ENCODE peak calls at places on chromosomes 3 and 15, in five cellular contexts. N is IMR-90, V is neuronal stem cell, I is H9, P is H1. L is an unnamed sample.
A peak's percentile ranks its signal among the peaks of the same experiment; 100 is the strongest.

GRCh38 chr3:124207077-124207476 is 215.2 kb upstream of the ROPN1 start:
- DNase-seq in N (no peak), V (no peak), I (no peak), P (no peak), L (no peak)

GRCh38 chr15:62791694-62792093 is 250.9 kb upstream of the TPM1 start:
- DNase-seq in N (no peak), V (no peak), I (no peak), P (no peak), L (no peak)

GRCh38 chr3:189331002-189331418 is 159.2 kb downstream of the TPRG1 start:
- DNase-seq in N (no peak), V (no peak), I (no peak), P (no peak), L (no peak)

GRCh38 chr15:48632651-48633050 is 12.9 kb downstream of the FBN1 start:
- DNase-seq in N (no peak), V (no peak), I (no peak), P (no peak), L (no peak)

GRCh38 chr3:23495507-23495906 is 292.4 kb downstream of the UBE2E2 start:
- DNase-seq in N (peak; percentile 47), V (no peak), I (no peak), P (no peak), L (no peak)

GRCh38 chr3:38566215-38566528 is 70.0 kb downstream of the EXOG start:
- DNase-seq in N (no peak), V (no peak), I (peak; percentile 16), P (no peak), L (no peak)

GRCh38 chr3:147361671-147362420 is 44.5 kb downstream of the ZIC4 start:
- DNase-seq in N (no peak), V (no peak), I (peak; percentile 82), P (no peak), L (no peak)

GRCh38 chr3:28915711-28916481 is 365.0 kb upstream of the RBMS3 start:
- DNase-seq in N (peak; percentile 91), V (peak; percentile 37), I (peak; percentile 43), P (peak; percentile 10), L (peak; percentile 80)

GRCh38 chr3:127170794-127171193 is 22.1 kb upstream of the PRR23E start:
- DNase-seq in N (peak; percentile 64), V (no peak), I (peak; percentile 25), P (no peak), L (peak; percentile 12)

GRCh38 chr3:86921981-86922680 is 68.8 kb downstream of the VGLL3 start:
- DNase-seq in N (peak; percentile 39), V (no peak), I (no peak), P (no peak), L (no peak)

GRCh38 chr15:101167791-101168462 is 83.9 kb downstream of the CHSY1 start:
- DNase-seq in N (peak; percentile 97), V (no peak), I (no peak), P (no peak), L (peak; percentile 79)

GRCh38 chr3:52204337-52205073 is 6.5 kb downstream of the ALAS1 start:
- DNase-seq in N (peak; percentile 18), V (no peak), I (no peak), P (no peak), L (no peak)

GRCh38 chr3:14879161-14879888 is 60.6 kb downstream of the FGD5 start:
- DNase-seq in N (no peak), V (no peak), I (peak; percentile 38), P (no peak), L (no peak)

GRCh38 chr15:51623386-51623938 is 891 bp upstream of the DMXL2 start:
- DNase-seq in N (no peak), V (no peak), I (no peak), P (no peak), L (no peak)

DNA sequence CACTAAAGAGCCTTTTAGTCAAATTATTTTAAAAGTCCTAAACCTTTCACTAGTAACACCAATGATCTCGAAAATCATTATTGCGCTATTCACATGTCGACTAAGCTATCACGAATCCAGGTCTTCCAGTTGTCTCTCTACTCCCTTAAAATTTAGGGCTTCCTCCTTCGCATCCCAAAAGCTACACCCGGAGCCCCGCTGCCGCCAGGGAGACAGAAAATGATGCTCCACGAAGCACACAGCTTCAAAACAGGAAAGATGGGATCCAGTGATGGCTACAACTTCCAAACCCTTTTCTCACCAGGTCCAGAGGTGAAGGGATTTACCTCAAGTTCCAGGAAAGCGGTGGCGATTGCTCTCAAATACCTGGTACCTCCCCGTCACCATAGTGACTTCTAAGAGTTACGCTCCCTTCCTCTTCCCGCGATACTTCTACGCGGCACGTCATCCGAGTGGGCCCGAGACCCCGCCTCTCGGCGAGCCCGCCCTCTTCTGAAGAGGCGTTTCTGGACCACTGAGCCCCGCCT is at the start of gene IFT80:
- DNase-seq in N (peak; percentile 95), V (peak; percentile 94), I (peak; percentile 94), P (peak; percentile 76), L (peak; percentile 97)
- H3K14ac ChIP-seq in N (peak within 1 kb of the TSS; percentile 92), V (peak within 1 kb of the TSS; percentile 92), I (peak within 1 kb of the TSS; percentile 84), P (no peak within 1 kb of the TSS), L (no peak within 1 kb of the TSS)

DNA sequence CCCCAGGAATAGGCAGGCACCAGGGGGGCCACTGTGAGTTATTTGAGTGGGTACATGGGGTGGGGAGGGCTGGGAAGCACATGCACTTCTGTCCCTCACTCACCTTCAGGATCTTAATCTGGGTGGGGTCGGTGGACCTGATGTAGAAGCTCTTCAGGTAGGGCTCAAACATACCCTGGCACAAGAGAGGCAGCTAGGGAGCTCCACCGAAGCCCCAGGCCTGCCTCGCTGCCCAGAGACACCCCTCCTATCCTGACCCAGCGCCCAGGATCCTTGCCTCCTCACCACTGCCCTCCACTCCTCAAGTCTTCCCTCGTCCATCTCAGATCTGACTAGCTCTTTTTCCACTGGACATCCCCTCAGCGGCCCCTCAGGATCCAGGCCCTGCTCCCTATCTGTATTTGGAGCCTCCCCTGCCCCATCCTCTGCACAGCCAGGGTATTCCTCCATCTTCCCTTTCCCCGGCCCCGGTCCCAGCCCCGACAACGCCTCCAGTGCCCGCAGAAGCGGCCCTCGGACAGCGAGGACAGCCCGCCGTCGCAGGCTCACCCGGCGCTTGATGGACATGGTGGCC is 30.0 kb downstream of the AP3B2 start:
- DNase-seq in N (no peak), V (no peak), I (no peak), P (no peak), L (no peak)
- H4K8ac ChIP-seq in N (no peak overlapping the region), V (no peak overlapping the region), I (no peak overlapping the region), P (peak overlapping the region; percentile 88), L (no peak overlapping the region)

GRCh38 chr15:98718426-98719168 is 70.3 kb downstream of the IGF1R start:
- DNase-seq in N (no peak), V (no peak), I (no peak), P (no peak), L (no peak)
- H3K14ac ChIP-seq in N (peak overlapping the region; percentile 46), V (no peak overlapping the region), I (peak overlapping the region; percentile 32), P (no peak overlapping the region), L (no peak overlapping the region)

GRCh38 chr3:177136715-177137114 is 60.6 kb downstream of the TBL1XR1 start:
- DNase-seq in N (no peak), V (no peak), I (no peak), P (no peak), L (no peak)

GRCh38 chr3:177134811-177135210 is 62.5 kb downstream of the TBL1XR1 start:
- DNase-seq in N (no peak), V (no peak), I (no peak), P (no peak), L (no peak)

GRCh38 chr3:177135841-177136492 is 61.3 kb downstream of the TBL1XR1 start:
- DNase-seq in N (no peak), V (no peak), I (no peak), P (no peak), L (no peak)

GRCh38 chr3:177131927-177132636 is 65.2 kb downstream of the TBL1XR1 start:
- DNase-seq in N (no peak), V (no peak), I (no peak), P (no peak), L (no peak)

GRCh38 chr3:177134166-177134565 is 63.1 kb downstream of the TBL1XR1 start:
- DNase-seq in N (no peak), V (no peak), I (no peak), P (no peak), L (peak; percentile 29)
- H4K8ac ChIP-seq in N (no peak overlapping the region), V (no peak overlapping the region), I (no peak overlapping the region), P (no peak overlapping the region), L (no peak overlapping the region)

L was measured in mesenchymal stem cell.